ENCODE peak calls at places on chromosomes 13 and 19, in five cellular contexts. H is AG09309, F is Calu3, W is cardiac fibroblast, Y is fibroblast of the aortic adventitia. T is an unnamed sample.

GRCh38 chr19:39166571-39167391 is 30.0 kb upstream of the NCCRP1 start:
- DNase-seq in H (no peak), F (peak; percentile 95), W (peak; percentile 13), Y (no peak), T (peak; percentile 73)

GRCh38 chr13:105990256-105990958 is 545.1 kb downstream of the EFNB2 start:
- DNase-seq in H (no peak), F (no peak), W (no peak), Y (no peak), T (peak; percentile 64)

GRCh38 chr19:36150586-36150985 is 1.7 kb downstream of the COX7A1 start:
- DNase-seq in H (no peak), F (no peak), W (no peak), Y (no peak), T (no peak)

GRCh38 chr19:46482645-46483044 is 11.3 kb upstream of the PNMA8A start:
- DNase-seq in H (no peak), F (no peak), W (peak; percentile 47), Y (peak; percentile 42), T (no peak)

GRCh38 chr19:399370-399769 is 9.6 kb downstream of the C2CD4C start:
- DNase-seq in H (no peak), F (no peak), W (no peak), Y (no peak), T (no peak)

GRCh38 chr13:77176350-77176749 is 149.4 kb upstream of the FBXL3 start:
- DNase-seq in H (no peak), F (no peak), W (peak; percentile 7), Y (peak; percentile 3), T (peak; percentile 13)

GRCh38 chr19:3276341-3276799 is 51.9 kb downstream of the CELF5 start:
- DNase-seq in H (no peak), F (peak; percentile 54), W (no peak), Y (no peak), T (peak; percentile 77)

GRCh38 chr13:99214232-99214631 is 13.6 kb downstream of the UBAC2 start:
- DNase-seq in H (no peak), F (no peak), W (no peak), Y (no peak), T (no peak)

GRCh38 chr13:96025283-96025682 is 27.9 kb downstream of the UGGT2 start:
- DNase-seq in H (no peak), F (no peak), W (peak; percentile 6), Y (peak; percentile 15), T (no peak)

GRCh38 chr19:12162513-12162881 is 399 bp upstream of the ZNF136 start:
- DNase-seq in H (no peak), F (no peak), W (no peak), Y (no peak), T (no peak)

GRCh38 chr19:43983912-43984686 is at the start of gene ZNF155:
- DNase-seq in H (peak; percentile 92), F (peak; percentile 85), W (peak; percentile 98), Y (peak; percentile 97), T (peak; percentile 92)

GRCh38 chr19:2291185-2291751 is 9.3 kb upstream of the PEAK3 start:
- DNase-seq in H (no peak), F (peak; percentile 13), W (no peak), Y (no peak), T (no peak)

GRCh38 chr13:77114271-77114670 is 87.3 kb upstream of the FBXL3 start:
- DNase-seq in H (no peak), F (no peak), W (no peak), Y (no peak), T (no peak)

GRCh38 chr13:99398916-99399622 is 91.9 kb upstream of the GPR183 start:
- DNase-seq in H (no peak), F (no peak), W (no peak), Y (no peak), T (no peak)

GRCh38 chr13:77492982-77493381 is 42.5 kb upstream of the SCEL start:
- DNase-seq in H (no peak), F (peak; percentile 7), W (peak; percentile 46), Y (peak; percentile 58), T (peak; percentile 55)

GRCh38 chr13:112454648-112455334 is 78.6 kb downstream of the SPACA7 start:
- DNase-seq in H (no peak), F (no peak), W (no peak), Y (no peak), T (no peak)

GRCh38 chr13:23701646-23702045 is 131.4 kb downstream of the TNFRSF19 start:
- DNase-seq in H (peak; percentile 97), F (no peak), W (peak; percentile 98), Y (peak; percentile 99), T (no peak)

GRCh38 chr13:20772401-20773131 is 1.2 kb downstream of the EEF1AKMT1 start:
- DNase-seq in H (peak; percentile 23), F (no peak), W (peak; percentile 26), Y (peak; percentile 27), T (no peak)

GRCh38 chr19:38848299-38849146 is 1.3 kb downstream of the HNRNPL start:
- DNase-seq in H (no peak), F (peak; percentile 30), W (no peak), Y (no peak), T (no peak)

GRCh38 chr13:76523740-76524382 is 362.3 kb downstream of the KCTD12 start:
- DNase-seq in H (no peak), F (no peak), W (no peak), Y (no peak), T (no peak)

GRCh38 chr13:19782049-19782726 is 557 bp downstream of the PSPC1 start:
- DNase-seq in H (peak; percentile 5), F (peak; percentile 15), W (peak; percentile 63), Y (peak; percentile 51), T (peak; percentile 13)

GRCh38 chr13:45704211-45704739 is 2.2 kb downstream of the CBY2 start:
- DNase-seq in H (no peak), F (no peak), W (no peak), Y (no peak), T (no peak)

GRCh38 chr19:35848486-35848885 is 3.8 kb downstream of the NPHS1 start:
- DNase-seq in H (no peak), F (no peak), W (no peak), Y (no peak), T (no peak)

GRCh38 chr13:106619688-106620555 is 52.0 kb upstream of the ARGLU1 start:
- DNase-seq in H (peak; percentile 28), F (peak; percentile 7), W (peak; percentile 84), Y (peak; percentile 72), T (peak; percentile 78)

GRCh38 chr19:47176071-47176626 is 45.5 kb downstream of the SAE1 start:
- DNase-seq in H (peak; percentile 58), F (no peak), W (peak; percentile 63), Y (peak; percentile 86), T (peak; percentile 20)

GRCh38 chr13:35649162-35649561 is 172.7 kb upstream of the MAB21L1 start:
- DNase-seq in H (no peak), F (no peak), W (peak; percentile 13), Y (peak; percentile 50), T (no peak)

GRCh38 chr13:50393641-50394040 is 378.4 kb downstream of the KCNRG start:
- DNase-seq in H (no peak), F (no peak), W (peak; percentile 32), Y (no peak), T (no peak)

GRCh38 chr13:48297131-48297786 is 6.3 kb upstream of the RB1 start:
- DNase-seq in H (no peak), F (no peak), W (no peak), Y (no peak), T (no peak)

GRCh38 chr13:19020988-19021387 is 160.6 kb downstream of the TUBA3C start:
- DNase-seq in H (no peak), F (no peak), W (no peak), Y (no peak), T (no peak)

GRCh38 chr13:109654341-109655205 is 131.8 kb downstream of the IRS2 start:
- DNase-seq in H (no peak), F (no peak), W (peak; percentile 72), Y (no peak), T (no peak)

GRCh38 chr13:114264886-114265611 is 16.4 kb upstream of the UPF3A start:
- DNase-seq in H (peak; percentile 44), F (no peak), W (no peak), Y (peak; percentile 52), T (no peak)

GRCh38 chr19:47760632-47760999 is 15.3 kb downstream of the NOP53 start:
- DNase-seq in H (no peak), F (no peak), W (no peak), Y (no peak), T (no peak)

GRCh38 chr13:30065181-30065580 is 214.8 kb upstream of the UBL3 start:
- DNase-seq in H (no peak), F (no peak), W (no peak), Y (no peak), T (no peak)

GRCh38 chr13:106376411-106377112 is 158.9 kb downstream of the EFNB2 start:
- DNase-seq in H (peak; percentile 76), F (peak; percentile 25), W (peak; percentile 79), Y (peak; percentile 82), T (peak; percentile 82)

DNA sequence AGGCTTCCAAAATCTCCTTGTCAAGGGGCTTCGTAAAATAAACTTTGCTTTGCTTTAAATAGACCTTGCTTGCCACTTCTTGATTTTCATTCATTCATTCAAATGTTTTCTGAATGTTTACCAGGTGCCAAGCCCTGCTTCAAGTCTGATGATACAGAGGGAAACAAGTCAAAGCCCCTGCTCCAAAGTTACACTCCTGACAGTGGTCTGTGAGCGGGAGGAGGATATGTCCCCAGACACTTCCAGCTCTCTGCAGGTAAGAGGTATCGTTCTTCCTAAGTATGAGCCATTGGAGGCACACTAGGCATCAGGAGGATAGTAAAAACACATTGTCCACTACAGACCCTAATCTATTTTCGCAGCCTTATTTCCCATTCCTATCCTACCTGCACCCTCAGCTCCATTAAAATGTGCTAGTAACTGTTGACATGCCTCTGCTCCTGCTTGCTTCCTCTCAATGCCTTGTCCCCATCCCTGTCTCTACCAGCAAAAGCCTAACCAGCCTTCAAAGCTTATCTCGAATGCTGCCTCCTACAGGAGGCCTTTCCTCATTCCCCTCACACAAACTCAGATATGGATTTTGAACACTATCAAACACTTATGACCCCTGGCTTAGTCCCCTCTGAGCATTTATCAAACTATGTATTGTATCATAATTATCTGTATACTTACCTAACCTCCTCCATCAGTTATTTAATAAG is 6.2 kb upstream of the WBP4 start:
- DNase-seq in H (no peak), F (no peak), W (no peak), Y (no peak), T (no peak)
- TF ChIP-seq CTCF in H (peak; percentile 21), F (peak; percentile 42), W (peak; percentile 36), Y (peak; percentile 23), T (no peak)

GRCh38 chr13:97259787-97260641 is 37.9 kb downstream of the MBNL2 start:
- DNase-seq in H (no peak), F (no peak), W (peak; percentile 86), Y (peak; percentile 88), T (peak; percentile 46)

GRCh38 chr13:97257228-97257755 is 35.2 kb downstream of the MBNL2 start:
- DNase-seq in H (no peak), F (no peak), W (no peak), Y (no peak), T (no peak)

GRCh38 chr13:97256343-97256783 is 34.2 kb downstream of the MBNL2 start:
- DNase-seq in H (peak; percentile 90), F (no peak), W (peak; percentile 97), Y (peak; percentile 99), T (peak; percentile 77)

GRCh38 chr13:97258801-97259200 is 36.7 kb downstream of the MBNL2 start:
- DNase-seq in H (no peak), F (no peak), W (peak; percentile 73), Y (peak; percentile 83), T (no peak)

GRCh38 chr13:97257800-97258799 is 36.0 kb downstream of the MBNL2 start:
- DNase-seq in H (peak; percentile 78), F (peak; percentile 54), W (peak; percentile 98), Y (peak; percentile 92), T (peak; percentile 81)
- TF ChIP-seq CTCF in H (peak; percentile 12), F (no peak), W (peak; percentile 19), Y (peak; percentile 43), T (no peak)

GRCh38 chr13:62014299-62014698 is 598.6 kb upstream of the PCDH20 start:
- DNase-seq in H (no peak), F (no peak), W (peak; percentile 1), Y (no peak), T (peak; percentile 6)
- TF ChIP-seq CTCF in H (no peak), F (no peak), W (no peak), Y (no peak), T (peak; percentile 33)

GRCh38 chr19:17775245-17775927 is 19.6 kb upstream of the B3GNT3 start:
- DNase-seq in H (no peak), F (peak; percentile 75), W (peak; percentile 38), Y (peak; percentile 32), T (no peak)
- TF ChIP-seq CTCF in H (peak; percentile 76), F (peak; percentile 76), W (peak; percentile 75), Y (peak; percentile 68), T (peak; percentile 59)